ENCODE peak calls at places on chromosomes 3 and 15, in eight cellular contexts. Y is GM10248; B is HFFc6; H is AG08396; S is endothelial cell of umbilical vein; M is stimulated activated CD4-positive, alpha-beta T cell treated with anti-CD3 and anti-CD28 coated beads, Interleukin-12 subunit alpha, Interleukin-12 subunit beta, amount 100 ng/mL, for 4 hours; E is NCI-H446; J is hippocampal formation. A is an unnamed sample.

GRCh38 chr3:61761694-61762430 is 200.5 kb downstream of the PTPRG start:
- DNase-seq in Y (no peak), B (no peak), H (no peak), S (no peak), M (no peak), E (no peak), J (no peak), A (no peak)

GRCh38 chr15:101250931-101251829 is 668 bp downstream of the CHSY1 start:
- DNase-seq in Y (no peak), B (peak), H (peak), S (no peak), M (peak), E (peak), J (peak), A (no peak)

GRCh38 chr15:63402498-63403253 is 21.0 kb upstream of the CA12 start:
- DNase-seq in Y (peak), B (peak), H (peak), S (peak), M (no peak), E (peak), J (peak), A (no peak)

GRCh38 chr15:78739996-78740903 is 71.0 kb downstream of the ADAMTS7 start:
- DNase-seq in Y (peak), B (peak), H (no peak), S (peak), M (peak), E (peak), J (no peak), A (peak)

GRCh38 chr3:44359146-44359751 is 20.7 kb downstream of the TCAIM start:
- DNase-seq in Y (no peak), B (no peak), H (no peak), S (no peak), M (no peak), E (no peak), J (no peak), A (no peak)

GRCh38 chr3:33971055-33971454 is 172.6 kb downstream of the PDCD6IP start:
- DNase-seq in Y (no peak), B (no peak), H (no peak), S (no peak), M (no peak), E (no peak), J (no peak), A (no peak)

GRCh38 chr3:188232676-188233075 is 78.7 kb downstream of the LPP start:
- DNase-seq in Y (no peak), B (no peak), H (no peak), S (no peak), M (no peak), E (no peak), J (no peak), A (no peak)

GRCh38 chr15:101652098-101652782 is at the start of gene TM2D3:
- DNase-seq in Y (peak), B (peak), H (peak), S (peak), M (peak), E (peak), J (peak), A (peak)

GRCh38 chr3:49841126-49841525 is 15.2 kb downstream of the TRAIP start:
- DNase-seq in Y (no peak), B (peak), H (no peak), S (peak), M (no peak), E (peak), J (no peak), A (no peak)

GRCh38 chr15:69134841-69135240 is 25.6 kb upstream of the GLCE start:
- DNase-seq in Y (no peak), B (no peak), H (no peak), S (no peak), M (no peak), E (no peak), J (no peak), A (no peak)

GRCh38 chr3:21526461-21526860 is 224.5 kb downstream of the ZNF385D start:
- DNase-seq in Y (no peak), B (no peak), H (no peak), S (no peak), M (no peak), E (no peak), J (no peak), A (no peak)

GRCh38 chr3:131216801-131217200 is 164.8 kb upstream of the NUDT16 start:
- DNase-seq in Y (no peak), B (peak), H (peak), S (peak), M (no peak), E (no peak), J (no peak), A (no peak)

GRCh38 chr3:149352556-149352955 is 19.1 kb upstream of the TM4SF18 start:
- DNase-seq in Y (peak), B (peak), H (peak), S (peak), M (peak), E (peak), J (peak), A (no peak)

GRCh38 chr15:70778258-70779076 is 15.1 kb upstream of the UACA start:
- DNase-seq in Y (no peak), B (peak), H (peak), S (peak), M (no peak), E (no peak), J (no peak), A (no peak)

GRCh38 chr3:180196658-180197057 is 159.9 kb upstream of the PEX5L start:
- DNase-seq in Y (no peak), B (no peak), H (no peak), S (no peak), M (no peak), E (no peak), J (no peak), A (no peak)

GRCh38 chr3:10772230-10773161 is 43.5 kb upstream of the SLC6A11 start:
- DNase-seq in Y (no peak), B (no peak), H (no peak), S (no peak), M (no peak), E (no peak), J (no peak), A (peak)

GRCh38 chr3:190811775-190812480 is 50.6 kb downstream of the GMNC start:
- DNase-seq in Y (peak), B (peak), H (peak), S (peak), M (no peak), E (peak), J (peak), A (no peak)

GRCh38 chr3:23701711-23702110 is 104.0 kb upstream of the UBE2E1 start:
- DNase-seq in Y (no peak), B (no peak), H (no peak), S (no peak), M (no peak), E (peak), J (no peak), A (no peak)

GRCh38 chr3:124316034-124316287 is 324.0 kb upstream of the ROPN1 start:
- DNase-seq in Y (no peak), B (no peak), H (no peak), S (no peak), M (no peak), E (no peak), J (no peak), A (no peak)

GRCh38 chr3:112734718-112735350 is 93.9 kb upstream of the CCDC80 start:
- DNase-seq in Y (peak), B (peak), H (peak), S (peak), M (peak), E (peak), J (peak), A (no peak)

GRCh38 chr3:15160662-15161061 is 45.4 kb upstream of the CAPN7 start:
- DNase-seq in Y (no peak), B (no peak), H (no peak), S (no peak), M (no peak), E (no peak), J (no peak), A (no peak)

GRCh38 chr3:113035387-113035982 is 44.7 kb downstream of the GTPBP8 start:
- DNase-seq in Y (peak), B (peak), H (peak), S (peak), M (no peak), E (peak), J (peak), A (no peak)

A was measured in coronary artery.